ENCODE peak calls at places on chromosome 14, in four cellular contexts. X is gastrocnemius medialis, H is heart right ventricle, R is tibial artery. D is an unnamed sample.

GRCh38 chr14:101593411-101594181 is 32.3 kb downstream of the DIO3 start:
- DNase-seq in H (no peak), R (no peak), X (no peak), D (no peak)

GRCh38 chr14:96625436-96625945 is 123.3 kb downstream of the PAPOLA start:
- DNase-seq in X (no peak), H (no peak), R (no peak), D (no peak)

GRCh38 chr14:100536721-100537700 is 50.2 kb downstream of the BEGAIN start:
- DNase-seq in R (peak), X (peak), H (peak), D (no peak)

GRCh38 chr14:60981626-60982455 is 796 bp downstream of the SLC38A6 start:
- DNase-seq in H (no peak), R (no peak), X (no peak), D (no peak)

GRCh38 chr14:93994919-93995682 is 2.0 kb upstream of the CCDC197 start:
- DNase-seq in H (peak), X (peak), R (peak), D (no peak)

GRCh38 chr14:73795974-73796373 is 55.7 kb upstream of the PTGR2 start:
- DNase-seq in X (no peak), H (no peak), R (no peak), D (no peak)

GRCh38 chr14:93064411-93065271 is 51.1 kb downstream of the ITPK1 start:
- DNase-seq in H (peak), X (peak), R (no peak), D (no peak)

GRCh38 chr14:65414961-65415589 is 2.5 kb downstream of the FUT8 start:
- DNase-seq in H (no peak), X (no peak), R (no peak), D (peak)

GRCh38 chr14:35366048-35366428 is 38.5 kb downstream of the NFKBIA start:
- DNase-seq in R (no peak), X (peak), H (no peak), D (no peak)

GRCh38 chr14:104735830-104736642 is 12.0 kb downstream of the ADSS1 start:
- DNase-seq in R (peak), X (peak), H (peak), D (peak)

GRCh38 chr14:91125801-91126200 is 11.9 kb downstream of the DGLUCY start:
- DNase-seq in R (no peak), X (no peak), H (no peak), D (no peak)
- H3K27ac ChIP-seq in R (no peak), X (peak), H (peak), D (peak)

DNA sequence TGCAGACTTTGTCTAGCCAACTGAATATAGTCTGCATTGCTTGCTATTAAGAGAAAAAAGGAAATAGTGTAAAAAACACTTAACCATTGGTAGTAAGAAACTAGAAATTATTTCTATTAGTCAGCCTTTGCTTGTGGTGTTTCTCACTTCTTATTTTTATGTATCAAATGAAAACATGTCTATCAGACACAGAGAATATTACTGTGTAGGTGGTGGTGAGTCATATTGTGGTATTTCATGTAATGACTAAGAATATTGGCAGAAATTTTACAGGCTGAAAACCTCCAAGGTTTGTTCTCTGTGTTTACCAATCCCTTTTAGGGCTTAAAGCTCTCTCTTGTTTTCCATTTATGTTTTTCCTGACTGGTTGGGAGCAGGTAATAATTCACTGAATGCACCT is 87.2 kb downstream of the DAAM1 start:
- DNase-seq in R (no peak), H (no peak), X (no peak), D (no peak)
- H3K27ac ChIP-seq in R (peak), H (peak), X (peak), D (no peak)

GRCh38 chr14:24381363-24382102 is 13.5 kb downstream of the NFATC4 start:
- DNase-seq in H (no peak), R (no peak), X (no peak), D (no peak)
- H3K27ac ChIP-seq in H (no peak), R (no peak), X (no peak), D (no peak)

DNA sequence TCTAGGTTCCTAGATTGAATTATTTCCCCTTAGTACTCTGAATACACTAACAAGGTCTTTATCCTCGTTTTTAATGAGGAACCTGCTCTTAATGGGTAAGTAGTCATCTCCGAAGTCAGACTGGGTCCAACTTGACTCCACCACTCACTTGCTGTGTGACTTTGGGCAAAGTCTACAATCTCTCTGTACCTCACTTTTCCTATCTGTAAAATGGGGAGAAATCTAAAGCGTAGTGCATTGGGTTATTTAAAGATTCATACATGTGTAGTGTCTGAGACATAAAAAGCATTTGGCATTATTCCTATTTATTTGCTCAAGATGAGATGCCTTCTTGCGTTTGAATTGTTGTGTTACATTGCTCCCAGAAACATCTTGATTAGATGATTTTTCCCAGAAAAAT is 51.5 kb downstream of the GTF2A1 start:
- DNase-seq in X (no peak), H (no peak), R (no peak), D (no peak)
- H3K27ac ChIP-seq in X (peak), H (peak), R (peak), D (peak)

GRCh38 chr14:75283162-75283883 is 4.7 kb downstream of the FOS start:
- DNase-seq in X (no peak), H (no peak), R (no peak), D (no peak)
- H3K27ac ChIP-seq in X (peak), H (peak), R (no peak), D (no peak)

D was measured in caudate nucleus.